ENCODE peak calls at places on chromosomes 12 and 14, in four cellular contexts. One of them, this sample, is unnamed.

GRCh38 chr12:54058189-54058917 is 4.7 kb downstream of the HOXC4 start:
- DNase-seq in WTC11: no peak
- DNase-seq in HepG2: no peak
- DNase-seq in K562: no peak
- DNase-seq in this sample: no peak

GRCh38 chr12:95787274-95787814 is 3.2 kb downstream of the NTN4 start:
- DNase-seq in WTC11: no peak
- DNase-seq in HepG2: no peak
- DNase-seq in K562: no peak
- DNase-seq in this sample: no peak

GRCh38 chr12:15684896-15685658 is 104.1 kb downstream of the EPS8 start:
- DNase-seq in HepG2: no peak
- DNase-seq in K562: no peak
- DNase-seq in WTC11: no peak
- DNase-seq in this sample: no peak

GRCh38 chr14:104843442-104844305 is 21.4 kb upstream of the CEP170B start:
- DNase-seq in WTC11: peak; percentile 77
- DNase-seq in HepG2: no peak
- DNase-seq in K562: no peak
- DNase-seq in this sample: no peak

GRCh38 chr12:97716356-97716755 is 253.8 kb downstream of the RMST start:
- DNase-seq in K562: no peak
- DNase-seq in HepG2: peak; percentile 9
- DNase-seq in WTC11: peak; percentile 15
- DNase-seq in this sample: no peak

GRCh38 chr12:49198431-49199155 is 9.7 kb upstream of the TUBA1A start:
- DNase-seq in HepG2: no peak
- DNase-seq in WTC11: peak; percentile 24
- DNase-seq in K562: no peak
- DNase-seq in this sample: no peak

GRCh38 chr14:89533136-89533535 is 116.1 kb upstream of the FOXN3 start:
- DNase-seq in K562: no peak
- DNase-seq in HepG2: no peak
- DNase-seq in WTC11: no peak
- DNase-seq in this sample: no peak

GRCh38 chr14:68349900-68350323 is 443.0 kb downstream of the ZFP36L1 start:
- DNase-seq in HepG2: peak; percentile 98
- DNase-seq in WTC11: no peak
- DNase-seq in K562: no peak
- DNase-seq in this sample: no peak

GRCh38 chr14:73266317-73266716 is 29.0 kb downstream of the PAPLN start:
- DNase-seq in HepG2: no peak
- DNase-seq in K562: no peak
- DNase-seq in WTC11: no peak
- DNase-seq in this sample: no peak

GRCh38 chr12:44930972-44931600 is 55.0 kb upstream of the NELL2 start:
- DNase-seq in K562: peak; percentile 27
- DNase-seq in WTC11: no peak
- DNase-seq in HepG2: peak; percentile 49
- DNase-seq in this sample: no peak

GRCh38 chr12:49703647-49704137 is 3.5 kb downstream of the FMNL3 start:
- DNase-seq in K562: no peak
- DNase-seq in WTC11: no peak
- DNase-seq in HepG2: no peak
- DNase-seq in this sample: peak; percentile 71

GRCh38 chr14:105702275-105702817 is 176.0 kb downstream of the TMEM121 start:
- DNase-seq in HepG2: no peak
- DNase-seq in WTC11: no peak
- DNase-seq in K562: no peak
- DNase-seq in this sample: no peak

GRCh38 chr12:118742426-118742825 is 238.9 kb upstream of the SRRM4 start:
- DNase-seq in K562: no peak
- DNase-seq in WTC11: no peak
- DNase-seq in HepG2: no peak
- DNase-seq in this sample: no peak

GRCh38 chr12:3988519-3989217 is 115.5 kb upstream of the PARP11 start:
- DNase-seq in HepG2: no peak
- DNase-seq in K562: no peak
- DNase-seq in WTC11: no peak
- DNase-seq in this sample: peak; percentile 36

GRCh38 chr12:25388216-25388615 is 137.5 kb upstream of the KRAS start:
- DNase-seq in WTC11: no peak
- DNase-seq in K562: no peak
- DNase-seq in HepG2: no peak
- DNase-seq in this sample: no peak

GRCh38 chr12:28998662-28999120 is 150.4 kb upstream of the FAR2 start:
- DNase-seq in HepG2: peak; percentile 3
- DNase-seq in WTC11: no peak
- DNase-seq in K562: no peak
- DNase-seq in this sample: no peak

GRCh38 chr12:119457251-119457650 is 122.7 kb downstream of the CCDC60 start:
- DNase-seq in WTC11: no peak
- DNase-seq in HepG2: no peak
- DNase-seq in K562: no peak
- DNase-seq in this sample: no peak

GRCh38 chr12:114041136-114041535 is 75.0 kb upstream of the RBM19 start:
- DNase-seq in K562: no peak
- DNase-seq in HepG2: no peak
- DNase-seq in WTC11: no peak
- DNase-seq in this sample: no peak

GRCh38 chr12:64461634-64462414 is 9.9 kb downstream of the TBK1 start:
- DNase-seq in HepG2: peak; percentile 13
- DNase-seq in K562: no peak
- DNase-seq in WTC11: no peak
- DNase-seq in this sample: no peak

GRCh38 chr14:101322223-101322622 is 239.1 kb upstream of the DIO3 start:
- DNase-seq in K562: no peak
- DNase-seq in WTC11: no peak
- DNase-seq in HepG2: no peak
- DNase-seq in this sample: no peak

GRCh38 chr12:89775336-89776005 is 66.8 kb upstream of the ATP2B1 start:
- DNase-seq in HepG2: no peak
- DNase-seq in WTC11: no peak
- DNase-seq in K562: no peak
- DNase-seq in this sample: no peak

GRCh38 chr12:7004287-7004803 is 13.9 kb downstream of the LPCAT3 start:
- DNase-seq in WTC11: no peak
- DNase-seq in K562: no peak
- DNase-seq in HepG2: no peak
- DNase-seq in this sample: no peak

GRCh38 chr14:54088271-54088670 is 131.6 kb upstream of the BMP4 start:
- DNase-seq in K562: no peak
- DNase-seq in HepG2: peak; percentile 46
- DNase-seq in WTC11: no peak
- DNase-seq in this sample: no peak

GRCh38 chr12:84727964-84728363 is 184.6 kb downstream of the SLC6A15 start:
- DNase-seq in K562: no peak
- DNase-seq in WTC11: no peak
- DNase-seq in HepG2: peak; percentile 33
- DNase-seq in this sample: no peak

GRCh38 chr14:73465833-73466532 is 7.6 kb upstream of the NUMB start:
- DNase-seq in K562: no peak
- DNase-seq in WTC11: no peak
- DNase-seq in HepG2: peak; percentile 28
- DNase-seq in this sample: no peak

GRCh38 chr12:76242813-76243540 is 105.2 kb downstream of the BBS10 start:
- DNase-seq in K562: no peak
- DNase-seq in HepG2: no peak
- DNase-seq in WTC11: no peak
- DNase-seq in this sample: no peak

GRCh38 chr14:92652413-92653151 is 95.8 kb downstream of the LGMN start:
- DNase-seq in WTC11: no peak
- DNase-seq in K562: no peak
- DNase-seq in HepG2: no peak
- DNase-seq in this sample: no peak

GRCh38 chr12:125288931-125289928 is 224.0 kb downstream of the AACS start:
- DNase-seq in K562: no peak
- DNase-seq in WTC11: no peak
- DNase-seq in HepG2: no peak
- DNase-seq in this sample: no peak

GRCh38 chr14:69685716-69686115 is 74.3 kb downstream of the SUSD6 start:
- DNase-seq in WTC11: no peak
- DNase-seq in K562: no peak
- DNase-seq in HepG2: peak; percentile 62
- DNase-seq in this sample: no peak

GRCh38 chr12:2138294-2138693 is 85.5 kb downstream of the CACNA1C start:
- DNase-seq in K562: no peak
- DNase-seq in HepG2: no peak
- DNase-seq in WTC11: no peak
- DNase-seq in this sample: no peak

GRCh38 chr14:101197595-101198397 is 294.3 kb upstream of the RTL1 start:
- DNase-seq in K562: no peak
- DNase-seq in WTC11: no peak
- DNase-seq in HepG2: no peak
- DNase-seq in this sample: no peak

GRCh38 chr12:64997858-64998257 is 123.2 kb downstream of the WIF1 start:
- DNase-seq in HepG2: peak; percentile 47
- DNase-seq in K562: no peak
- DNase-seq in WTC11: no peak
- DNase-seq in this sample: no peak

GRCh38 chr12:71780207-71780822 is 25.7 kb downstream of the RAB21 start:
- DNase-seq in WTC11: no peak
- DNase-seq in K562: peak; percentile 27
- DNase-seq in HepG2: peak; percentile 20
- DNase-seq in this sample: no peak

GRCh38 chr14:66105819-66106218 is 380.4 kb upstream of the CCDC196 start:
- DNase-seq in WTC11: no peak
- DNase-seq in HepG2: no peak
- DNase-seq in K562: no peak
- DNase-seq in this sample: no peak

GRCh38 chr12:75539889-75540288 is 28.5 kb upstream of the KRR1 start:
- DNase-seq in HepG2: no peak
- DNase-seq in K562: no peak
- DNase-seq in WTC11: no peak
- DNase-seq in this sample: no peak

GRCh38 chr12:128859311-128859710 is 6.0 kb downstream of the GLT1D1 start:
- DNase-seq in K562: no peak
- DNase-seq in HepG2: no peak
- DNase-seq in WTC11: no peak
- DNase-seq in this sample: no peak

GRCh38 chr12:104703372-104703771 is 246.6 kb downstream of the CHST11 start:
- DNase-seq in HepG2: no peak
- DNase-seq in K562: no peak
- DNase-seq in WTC11: no peak
- DNase-seq in this sample: no peak

GRCh38 chr12:80200414-80200813 is 101.1 kb downstream of the OTOGL start:
- DNase-seq in K562: no peak
- DNase-seq in WTC11: no peak
- DNase-seq in HepG2: no peak
- DNase-seq in this sample: no peak

GRCh38 chr14:36130186-36130585 is 46.3 kb downstream of the PTCSC3 start:
- DNase-seq in K562: no peak
- DNase-seq in WTC11: no peak
- DNase-seq in HepG2: no peak
- DNase-seq in this sample: no peak

DNA sequence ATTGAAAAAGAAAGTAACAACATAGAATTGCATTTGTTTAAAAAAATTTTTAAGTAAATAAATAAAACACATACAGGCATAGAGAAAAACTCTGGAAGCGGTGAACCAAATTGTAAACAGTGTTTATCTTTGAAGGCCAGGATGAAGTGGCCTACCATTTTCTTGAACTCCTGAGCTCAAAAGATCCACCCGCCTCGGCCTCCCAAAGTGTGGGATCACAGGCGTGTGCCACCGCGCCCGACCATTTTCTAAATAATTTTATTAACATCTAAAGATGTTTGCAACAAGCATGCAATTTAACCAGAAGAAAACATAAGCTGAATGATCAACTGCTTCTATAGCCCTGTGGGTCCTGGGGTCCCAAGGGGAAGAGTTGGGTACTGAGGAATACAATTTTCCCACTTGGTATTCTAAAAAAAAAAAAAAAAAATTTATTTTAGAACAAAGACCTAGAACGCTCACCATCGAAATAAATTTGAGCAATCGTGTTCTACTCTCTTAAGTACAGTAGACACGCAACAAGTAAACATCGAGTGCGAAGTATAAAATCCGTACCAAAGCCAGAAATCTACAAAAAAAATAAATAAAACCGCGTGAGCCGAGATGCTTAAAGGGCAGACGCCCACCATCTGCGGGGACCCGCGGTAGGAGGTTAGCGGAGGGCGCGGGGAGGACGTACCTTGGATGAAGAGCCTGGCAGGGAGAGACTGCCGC is 489 bp downstream of the MIS18BP1 start:
- DNase-seq in WTC11: no peak
- DNase-seq in K562: no peak
- DNase-seq in HepG2: no peak
- DNase-seq in this sample: no peak
- TF ChIP-seq NR2C2 in WTC11: no peak
- TF ChIP-seq NR2C2 in K562: no peak
- TF ChIP-seq NR2C2 in HepG2: no peak
- TF ChIP-seq NR2C2 in this sample: no peak

GRCh38 chr12:132152921-132153321 is 8.7 kb downstream of the NOC4L start:
- DNase-seq in WTC11: no peak
- DNase-seq in HepG2: no peak
- DNase-seq in K562: no peak
- DNase-seq in this sample: no peak
- TF ChIP-seq NR2C2 in WTC11: no peak
- TF ChIP-seq NR2C2 in HepG2: no peak
- TF ChIP-seq NR2C2 in K562: no peak
- TF ChIP-seq NR2C2 in this sample: no peak

GRCh38 chr14:78857974-78858373 is 687.8 kb downstream of the NRXN3 start:
- DNase-seq in HepG2: no peak
- DNase-seq in K562: no peak
- DNase-seq in WTC11: no peak
- DNase-seq in this sample: no peak

GRCh38 chr14:78863143-78863542 is 693.0 kb downstream of the NRXN3 start:
- DNase-seq in HepG2: peak; percentile 4
- DNase-seq in WTC11: peak; percentile 65
- DNase-seq in K562: peak; percentile 25
- DNase-seq in this sample: no peak
- TF ChIP-seq NR2C2 in HepG2: no peak
- TF ChIP-seq NR2C2 in WTC11: no peak
- TF ChIP-seq NR2C2 in K562: no peak
- TF ChIP-seq NR2C2 in this sample: no peak

GRCh38 chr12:93186131-93186530 is 191.6 kb upstream of the NUDT4 start:
- DNase-seq in HepG2: no peak
- DNase-seq in WTC11: no peak
- DNase-seq in K562: no peak
- DNase-seq in this sample: no peak
- TF ChIP-seq NR2C2 in HepG2: no peak
- TF ChIP-seq NR2C2 in WTC11: no peak
- TF ChIP-seq NR2C2 in K562: no peak
- TF ChIP-seq NR2C2 in this sample: no peak

GRCh38 chr14:103607822-103608221 is 21.2 kb upstream of the KLC1 start:
- DNase-seq in K562: no peak
- DNase-seq in WTC11: no peak
- DNase-seq in HepG2: no peak
- DNase-seq in this sample: no peak
- TF ChIP-seq NR2C2 in K562: no peak
- TF ChIP-seq NR2C2 in WTC11: no peak
- TF ChIP-seq NR2C2 in HepG2: no peak
- TF ChIP-seq NR2C2 in this sample: no peak

This sample was measured in GM12878.